ENCODE peak calls at places on chromosome 6, in ten cellular contexts. One of them, this sample, is unnamed.

GRCh38 chr6:11460001-11460668 is 77.4 kb upstream of the TMEM170B start:
- DNase-seq in H1: no peak
- DNase-seq in lower leg skin: no peak
- DNase-seq in erythroblast: no peak
- DNase-seq in HCT116: no peak
- DNase-seq in ovary: no peak
- DNase-seq in sigmoid colon: no peak
- DNase-seq in HepG2: no peak
- DNase-seq in uterus: no peak
- DNase-seq in heart left ventricle: no peak
- DNase-seq in this sample: no peak

GRCh38 chr6:89859744-89860143 is 30.1 kb downstream of the CASP8AP2 start:
- DNase-seq in heart left ventricle: no peak
- DNase-seq in HepG2: no peak
- DNase-seq in lower leg skin: no peak
- DNase-seq in uterus: no peak
- DNase-seq in HCT116: no peak
- DNase-seq in ovary: no peak
- DNase-seq in sigmoid colon: no peak
- DNase-seq in erythroblast: no peak
- DNase-seq in H1: no peak
- DNase-seq in this sample: no peak

GRCh38 chr6:97151611-97152010 is 131.4 kb downstream of the MMS22L start:
- DNase-seq in lower leg skin: no peak
- DNase-seq in ovary: no peak
- DNase-seq in sigmoid colon: no peak
- DNase-seq in HepG2: no peak
- DNase-seq in uterus: no peak
- DNase-seq in heart left ventricle: no peak
- DNase-seq in H1: no peak
- DNase-seq in HCT116: no peak
- DNase-seq in erythroblast: no peak
- DNase-seq in this sample: no peak

GRCh38 chr6:105968230-105968954 is 117.7 kb upstream of the PRDM1 start:
- DNase-seq in HepG2: peak; percentile 49
- DNase-seq in lower leg skin: no peak
- DNase-seq in ovary: no peak
- DNase-seq in uterus: no peak
- DNase-seq in H1: no peak
- DNase-seq in heart left ventricle: no peak
- DNase-seq in sigmoid colon: no peak
- DNase-seq in erythroblast: no peak
- DNase-seq in HCT116: no peak
- DNase-seq in this sample: no peak

GRCh38 chr6:24524801-24525200 is 30.0 kb downstream of the ALDH5A1 start:
- DNase-seq in HCT116: peak; percentile 41
- DNase-seq in H1: no peak
- DNase-seq in sigmoid colon: no peak
- DNase-seq in HepG2: peak; percentile 33
- DNase-seq in ovary: no peak
- DNase-seq in heart left ventricle: no peak
- DNase-seq in erythroblast: peak; percentile 53
- DNase-seq in uterus: no peak
- DNase-seq in lower leg skin: no peak
- DNase-seq in this sample: no peak

GRCh38 chr6:158522616-158523015 is 37.3 kb upstream of the TMEM181 start:
- DNase-seq in heart left ventricle: no peak
- DNase-seq in ovary: no peak
- DNase-seq in HCT116: no peak
- DNase-seq in lower leg skin: no peak
- DNase-seq in HepG2: no peak
- DNase-seq in uterus: no peak
- DNase-seq in erythroblast: no peak
- DNase-seq in sigmoid colon: no peak
- DNase-seq in H1: no peak
- DNase-seq in this sample: no peak

GRCh38 chr6:7085911-7086310 is 21.9 kb upstream of the RREB1 start:
- DNase-seq in ovary: peak; percentile 55
- DNase-seq in HCT116: no peak
- DNase-seq in H1: no peak
- DNase-seq in erythroblast: no peak
- DNase-seq in heart left ventricle: no peak
- DNase-seq in lower leg skin: peak; percentile 87
- DNase-seq in sigmoid colon: peak; percentile 67
- DNase-seq in HepG2: no peak
- DNase-seq in uterus: peak; percentile 23
- DNase-seq in this sample: peak; percentile 8

GRCh38 chr6:47630587-47630986 is 67.8 kb upstream of the ADGRF4 start:
- DNase-seq in lower leg skin: no peak
- DNase-seq in sigmoid colon: no peak
- DNase-seq in ovary: no peak
- DNase-seq in erythroblast: no peak
- DNase-seq in uterus: no peak
- DNase-seq in heart left ventricle: no peak
- DNase-seq in HepG2: no peak
- DNase-seq in H1: no peak
- DNase-seq in HCT116: no peak
- DNase-seq in this sample: no peak

GRCh38 chr6:31898200-31899011 is 908 bp upstream of the EHMT2 start:
- DNase-seq in H1: no peak
- DNase-seq in erythroblast: peak; percentile 69
- DNase-seq in heart left ventricle: no peak
- DNase-seq in HepG2: peak; percentile 63
- DNase-seq in sigmoid colon: no peak
- DNase-seq in HCT116: peak; percentile 60
- DNase-seq in lower leg skin: no peak
- DNase-seq in uterus: no peak
- DNase-seq in ovary: no peak
- DNase-seq in this sample: peak; percentile 42

GRCh38 chr6:1263039-1263849 is 48.7 kb upstream of the FOXQ1 start:
- DNase-seq in HepG2: peak; percentile 99
- DNase-seq in sigmoid colon: no peak
- DNase-seq in erythroblast: no peak
- DNase-seq in H1: no peak
- DNase-seq in ovary: no peak
- DNase-seq in uterus: no peak
- DNase-seq in lower leg skin: peak; percentile 78
- DNase-seq in HCT116: no peak
- DNase-seq in heart left ventricle: no peak
- DNase-seq in this sample: no peak

GRCh38 chr6:33343953-33344611 is 26.5 kb upstream of the ZBTB22 start:
- DNase-seq in erythroblast: no peak
- DNase-seq in HepG2: no peak
- DNase-seq in sigmoid colon: no peak
- DNase-seq in uterus: no peak
- DNase-seq in heart left ventricle: no peak
- DNase-seq in HCT116: no peak
- DNase-seq in H1: no peak
- DNase-seq in ovary: no peak
- DNase-seq in lower leg skin: no peak
- DNase-seq in this sample: no peak

GRCh38 chr6:23633986-23634385 is 492.0 kb upstream of the NRSN1 start:
- DNase-seq in heart left ventricle: no peak
- DNase-seq in HCT116: no peak
- DNase-seq in uterus: no peak
- DNase-seq in lower leg skin: no peak
- DNase-seq in sigmoid colon: no peak
- DNase-seq in ovary: no peak
- DNase-seq in HepG2: no peak
- DNase-seq in H1: no peak
- DNase-seq in erythroblast: no peak
- DNase-seq in this sample: no peak

GRCh38 chr6:160267102-160267501 is 8.5 kb upstream of the SLC22A2 start:
- DNase-seq in uterus: no peak
- DNase-seq in sigmoid colon: no peak
- DNase-seq in ovary: no peak
- DNase-seq in heart left ventricle: peak; percentile 35
- DNase-seq in HepG2: no peak
- DNase-seq in lower leg skin: no peak
- DNase-seq in HCT116: no peak
- DNase-seq in H1: no peak
- DNase-seq in erythroblast: no peak
- DNase-seq in this sample: no peak

GRCh38 chr6:158552796-158553138 is 7.1 kb upstream of the TMEM181 start:
- DNase-seq in sigmoid colon: no peak
- DNase-seq in uterus: no peak
- DNase-seq in lower leg skin: peak; percentile 20
- DNase-seq in ovary: no peak
- DNase-seq in HepG2: no peak
- DNase-seq in H1: no peak
- DNase-seq in heart left ventricle: no peak
- DNase-seq in erythroblast: no peak
- DNase-seq in HCT116: no peak
- DNase-seq in this sample: no peak

GRCh38 chr6:73514746-73515110 is 6.1 kb downstream of the EEF1A1 start:
- DNase-seq in HepG2: no peak
- DNase-seq in erythroblast: peak; percentile 53
- DNase-seq in HCT116: no peak
- DNase-seq in H1: no peak
- DNase-seq in heart left ventricle: no peak
- DNase-seq in uterus: no peak
- DNase-seq in lower leg skin: no peak
- DNase-seq in sigmoid colon: no peak
- DNase-seq in ovary: no peak
- DNase-seq in this sample: no peak

GRCh38 chr6:1757133-1757532 is 147.4 kb downstream of the FOXC1 start:
- DNase-seq in erythroblast: no peak
- DNase-seq in HepG2: no peak
- DNase-seq in ovary: no peak
- DNase-seq in H1: no peak
- DNase-seq in sigmoid colon: no peak
- DNase-seq in uterus: no peak
- DNase-seq in heart left ventricle: no peak
- DNase-seq in HCT116: no peak
- DNase-seq in lower leg skin: no peak
- DNase-seq in this sample: no peak

GRCh38 chr6:137043710-137044365 is 927 bp downstream of the IL20RA start:
- DNase-seq in H1: no peak
- DNase-seq in ovary: no peak
- DNase-seq in heart left ventricle: peak; percentile 51
- DNase-seq in erythroblast: peak; percentile 28
- DNase-seq in HCT116: no peak
- DNase-seq in lower leg skin: no peak
- DNase-seq in uterus: peak; percentile 43
- DNase-seq in sigmoid colon: no peak
- DNase-seq in HepG2: no peak
- DNase-seq in this sample: no peak

GRCh38 chr6:42921801-42922200 is 5.9 kb downstream of the PTCRA start:
- DNase-seq in HCT116: no peak
- DNase-seq in erythroblast: no peak
- DNase-seq in H1: no peak
- DNase-seq in HepG2: no peak
- DNase-seq in sigmoid colon: no peak
- DNase-seq in ovary: no peak
- DNase-seq in lower leg skin: no peak
- DNase-seq in uterus: no peak
- DNase-seq in heart left ventricle: no peak
- DNase-seq in this sample: no peak

GRCh38 chr6:105019285-105019684 is 62.4 kb downstream of the LIN28B start:
- DNase-seq in sigmoid colon: no peak
- DNase-seq in heart left ventricle: no peak
- DNase-seq in lower leg skin: no peak
- DNase-seq in uterus: no peak
- DNase-seq in H1: no peak
- DNase-seq in HepG2: no peak
- DNase-seq in HCT116: no peak
- DNase-seq in ovary: no peak
- DNase-seq in erythroblast: no peak
- DNase-seq in this sample: no peak

GRCh38 chr6:46053034-46053933 is 37.6 kb upstream of the CLIC5 start:
- DNase-seq in ovary: no peak
- DNase-seq in sigmoid colon: no peak
- DNase-seq in H1: no peak
- DNase-seq in uterus: no peak
- DNase-seq in HepG2: no peak
- DNase-seq in erythroblast: no peak
- DNase-seq in heart left ventricle: no peak
- DNase-seq in HCT116: no peak
- DNase-seq in lower leg skin: no peak
- DNase-seq in this sample: peak; percentile 67
- TF ChIP-seq POLR2A in ovary: no peak
- TF ChIP-seq POLR2A in sigmoid colon: no peak
- TF ChIP-seq POLR2A in H1: no peak
- TF ChIP-seq POLR2A in uterus: no peak
- TF ChIP-seq POLR2A in HepG2: no peak
- TF ChIP-seq POLR2A in erythroblast: no peak
- TF ChIP-seq POLR2A in heart left ventricle: no peak
- TF ChIP-seq POLR2A in HCT116: no peak
- TF ChIP-seq POLR2A in lower leg skin: no peak
- TF ChIP-seq POLR2A in this sample: peak; percentile 62

DNA sequence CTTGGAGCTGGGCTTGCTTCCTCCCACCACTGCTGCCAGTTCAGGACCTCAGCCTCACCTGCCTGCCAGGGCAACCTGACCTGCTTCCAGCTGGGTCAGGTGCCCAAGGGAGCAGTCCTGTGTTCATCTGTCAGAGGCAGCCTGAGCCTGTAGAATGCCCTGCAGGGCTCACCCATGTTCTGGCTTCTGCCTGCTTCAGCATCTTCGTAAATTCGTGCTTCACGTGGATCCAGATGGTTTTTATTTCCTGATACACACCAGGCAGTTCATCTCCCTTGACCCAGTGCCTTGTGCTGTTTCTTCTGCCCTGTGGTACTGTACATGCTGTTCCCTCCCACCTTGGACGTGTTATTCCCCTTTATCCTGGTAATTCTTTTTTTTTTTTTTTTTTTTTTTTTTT is 50.2 kb downstream of the ARID1B start:
- DNase-seq in uterus: no peak
- DNase-seq in HCT116: no peak
- DNase-seq in heart left ventricle: no peak
- DNase-seq in lower leg skin: no peak
- DNase-seq in sigmoid colon: no peak
- DNase-seq in erythroblast: no peak
- DNase-seq in HepG2: no peak
- DNase-seq in H1: no peak
- DNase-seq in ovary: peak; percentile 56
- DNase-seq in this sample: peak; percentile 69
- TF ChIP-seq POLR2A in uterus: no peak
- TF ChIP-seq POLR2A in HCT116: no peak
- TF ChIP-seq POLR2A in heart left ventricle: no peak
- TF ChIP-seq POLR2A in lower leg skin: no peak
- TF ChIP-seq POLR2A in sigmoid colon: no peak
- TF ChIP-seq POLR2A in erythroblast: no peak
- TF ChIP-seq POLR2A in HepG2: no peak
- TF ChIP-seq POLR2A in H1: no peak
- TF ChIP-seq POLR2A in ovary: no peak
- TF ChIP-seq POLR2A in this sample: no peak

GRCh38 chr6:3409699-3410384 is 47.0 kb downstream of the SLC22A23 start:
- DNase-seq in H1: no peak
- DNase-seq in uterus: no peak
- DNase-seq in lower leg skin: peak; percentile 81
- DNase-seq in HCT116: no peak
- DNase-seq in HepG2: peak; percentile 99
- DNase-seq in sigmoid colon: peak; percentile 19
- DNase-seq in heart left ventricle: no peak
- DNase-seq in erythroblast: no peak
- DNase-seq in ovary: no peak
- DNase-seq in this sample: no peak
- TF ChIP-seq POLR2A in H1: no peak
- TF ChIP-seq POLR2A in uterus: no peak
- TF ChIP-seq POLR2A in lower leg skin: no peak
- TF ChIP-seq POLR2A in HCT116: no peak
- TF ChIP-seq POLR2A in HepG2: peak; percentile 73
- TF ChIP-seq POLR2A in sigmoid colon: no peak
- TF ChIP-seq POLR2A in heart left ventricle: no peak
- TF ChIP-seq POLR2A in erythroblast: no peak
- TF ChIP-seq POLR2A in ovary: no peak
- TF ChIP-seq POLR2A in this sample: no peak

GRCh38 chr6:95081231-95081630 is 496.1 kb upstream of the MANEA start:
- DNase-seq in erythroblast: no peak
- DNase-seq in ovary: no peak
- DNase-seq in uterus: no peak
- DNase-seq in HepG2: no peak
- DNase-seq in lower leg skin: no peak
- DNase-seq in HCT116: no peak
- DNase-seq in sigmoid colon: no peak
- DNase-seq in heart left ventricle: no peak
- DNase-seq in H1: no peak
- DNase-seq in this sample: no peak
- TF ChIP-seq POLR2A in erythroblast: no peak
- TF ChIP-seq POLR2A in ovary: no peak
- TF ChIP-seq POLR2A in uterus: no peak
- TF ChIP-seq POLR2A in HepG2: no peak
- TF ChIP-seq POLR2A in lower leg skin: no peak
- TF ChIP-seq POLR2A in HCT116: no peak
- TF ChIP-seq POLR2A in sigmoid colon: no peak
- TF ChIP-seq POLR2A in heart left ventricle: no peak
- TF ChIP-seq POLR2A in H1: no peak
- TF ChIP-seq POLR2A in this sample: no peak